ENCODE peak calls at places on chromosomes 13 and 19, in seven cellular contexts. G, E, F, C, V, X and M are unnamed samples.

GRCh38 chr19:29375429-29376093 is 150.2 kb upstream of the VSTM2B start:
- DNase-seq in G (no peak), E (no peak), F (no peak), C (peak), V (no peak), X (no peak), M (no peak)

GRCh38 chr13:110872768-110873638 is 41.9 kb downstream of the ANKRD10 start:
- DNase-seq in G (no peak), E (no peak), F (no peak), C (no peak), V (no peak), X (no peak), M (no peak)

GRCh38 chr13:30526612-30527217 is 61.0 kb upstream of the HMGB1 start:
- DNase-seq in G (peak), E (no peak), F (no peak), C (no peak), V (peak), X (no peak), M (no peak)

GRCh38 chr19:1567116-1567847 is 843 bp downstream of the MEX3D start:
- DNase-seq in G (no peak), E (no peak), F (no peak), C (no peak), V (peak), X (no peak), M (no peak)

GRCh38 chr13:29688193-29688592 is 92.7 kb upstream of the SLC7A1 start:
- DNase-seq in G (no peak), E (no peak), F (no peak), C (no peak), V (no peak), X (no peak), M (no peak)

GRCh38 chr13:84139561-84140158 is 257.4 kb upstream of the SLITRK1 start:
- DNase-seq in G (no peak), E (no peak), F (no peak), C (no peak), V (no peak), X (no peak), M (no peak)

GRCh38 chr13:33322474-33322827 is 36.9 kb upstream of the STARD13 start:
- DNase-seq in G (peak), E (no peak), F (no peak), C (no peak), V (no peak), X (no peak), M (no peak)

GRCh38 chr13:113404723-113405471 is 41.0 kb upstream of the GRTP1 start:
- DNase-seq in G (no peak), E (no peak), F (no peak), C (no peak), V (no peak), X (no peak), M (no peak)

GRCh38 chr19:28961772-28962500 is 251.0 kb downstream of the UQCRFS1 start:
- DNase-seq in G (peak), E (no peak), F (no peak), C (no peak), V (no peak), X (no peak), M (no peak)

GRCh38 chr13:101512650-101513049 is 60.2 kb downstream of the ITGBL1 start:
- DNase-seq in G (peak), E (no peak), F (no peak), C (no peak), V (no peak), X (no peak), M (no peak)